ENCODE peak calls at places on chromosomes 4 and X, in ten cellular contexts. One of them, this sample, is unnamed.

GRCh38 chrX:38293741-38294140 is 33.6 kb downstream of the RPGR start:
- DNase-seq in HCEC 1CT: no peak
- DNase-seq in T-cell: no peak
- DNase-seq in AG04450: no peak
- DNase-seq in lower leg skin: no peak
- DNase-seq in kidney tubule cell: no peak
- DNase-seq in amniotic stem cell: no peak
- DNase-seq in WTC11: no peak
- DNase-seq in CD8-positive, alpha-beta memory T cell: no peak
- DNase-seq in iris pigment epithelial cell: no peak
- DNase-seq in this sample: no peak

GRCh38 chrX:129497146-129497805 is 26.0 kb downstream of the SMARCA1 start:
- DNase-seq in kidney tubule cell: no peak
- DNase-seq in iris pigment epithelial cell: no peak
- DNase-seq in HCEC 1CT: no peak
- DNase-seq in WTC11: no peak
- DNase-seq in CD8-positive, alpha-beta memory T cell: no peak
- DNase-seq in AG04450: no peak
- DNase-seq in T-cell: no peak
- DNase-seq in amniotic stem cell: no peak
- DNase-seq in lower leg skin: no peak
- DNase-seq in this sample: no peak

GRCh38 chr4:153151535-153152452 is 52.4 kb upstream of the TRIM2 start:
- DNase-seq in T-cell: peak
- DNase-seq in amniotic stem cell: no peak
- DNase-seq in CD8-positive, alpha-beta memory T cell: no peak
- DNase-seq in AG04450: no peak
- DNase-seq in iris pigment epithelial cell: peak
- DNase-seq in lower leg skin: no peak
- DNase-seq in HCEC 1CT: no peak
- DNase-seq in kidney tubule cell: peak
- DNase-seq in WTC11: peak
- DNase-seq in this sample: no peak

GRCh38 chrX:148380614-148381561 is 119.5 kb upstream of the AFF2 start:
- DNase-seq in CD8-positive, alpha-beta memory T cell: peak
- DNase-seq in HCEC 1CT: no peak
- DNase-seq in T-cell: peak
- DNase-seq in amniotic stem cell: no peak
- DNase-seq in AG04450: no peak
- DNase-seq in lower leg skin: no peak
- DNase-seq in WTC11: no peak
- DNase-seq in kidney tubule cell: peak
- DNase-seq in iris pigment epithelial cell: no peak
- DNase-seq in this sample: no peak

GRCh38 chr4:38278255-38278654 is 318.1 kb downstream of the PTTG2 start:
- DNase-seq in lower leg skin: no peak
- DNase-seq in HCEC 1CT: no peak
- DNase-seq in AG04450: no peak
- DNase-seq in CD8-positive, alpha-beta memory T cell: no peak
- DNase-seq in kidney tubule cell: no peak
- DNase-seq in iris pigment epithelial cell: no peak
- DNase-seq in WTC11: no peak
- DNase-seq in T-cell: no peak
- DNase-seq in amniotic stem cell: no peak
- DNase-seq in this sample: no peak

GRCh38 chrX:69045616-69046345 is 119.5 kb downstream of the PJA1 start:
- DNase-seq in HCEC 1CT: no peak
- DNase-seq in kidney tubule cell: no peak
- DNase-seq in iris pigment epithelial cell: no peak
- DNase-seq in WTC11: no peak
- DNase-seq in amniotic stem cell: no peak
- DNase-seq in CD8-positive, alpha-beta memory T cell: no peak
- DNase-seq in lower leg skin: peak
- DNase-seq in T-cell: no peak
- DNase-seq in AG04450: no peak
- DNase-seq in this sample: no peak

GRCh38 chrX:154463611-154464220 is 5.6 kb downstream of the PLXNA3 start:
- DNase-seq in AG04450: no peak
- DNase-seq in iris pigment epithelial cell: no peak
- DNase-seq in amniotic stem cell: no peak
- DNase-seq in HCEC 1CT: no peak
- DNase-seq in CD8-positive, alpha-beta memory T cell: no peak
- DNase-seq in kidney tubule cell: no peak
- DNase-seq in lower leg skin: no peak
- DNase-seq in T-cell: no peak
- DNase-seq in WTC11: no peak
- DNase-seq in this sample: no peak

GRCh38 chr4:181525641-181526040 is 717.6 kb upstream of the TENM3 start:
- DNase-seq in amniotic stem cell: no peak
- DNase-seq in AG04450: no peak
- DNase-seq in iris pigment epithelial cell: no peak
- DNase-seq in WTC11: no peak
- DNase-seq in lower leg skin: no peak
- DNase-seq in CD8-positive, alpha-beta memory T cell: no peak
- DNase-seq in HCEC 1CT: no peak
- DNase-seq in T-cell: no peak
- DNase-seq in kidney tubule cell: peak
- DNase-seq in this sample: no peak

GRCh38 chr4:17468638-17469221 is 43.2 kb downstream of the QDPR start:
- DNase-seq in lower leg skin: peak
- DNase-seq in kidney tubule cell: peak
- DNase-seq in amniotic stem cell: peak
- DNase-seq in AG04450: no peak
- DNase-seq in T-cell: no peak
- DNase-seq in HCEC 1CT: peak
- DNase-seq in CD8-positive, alpha-beta memory T cell: no peak
- DNase-seq in iris pigment epithelial cell: peak
- DNase-seq in WTC11: peak
- DNase-seq in this sample: no peak

GRCh38 chr4:91485415-91485814 is 818.4 kb upstream of the GRID2 start:
- DNase-seq in AG04450: no peak
- DNase-seq in iris pigment epithelial cell: no peak
- DNase-seq in T-cell: no peak
- DNase-seq in kidney tubule cell: no peak
- DNase-seq in lower leg skin: no peak
- DNase-seq in HCEC 1CT: no peak
- DNase-seq in WTC11: no peak
- DNase-seq in CD8-positive, alpha-beta memory T cell: no peak
- DNase-seq in amniotic stem cell: no peak
- DNase-seq in this sample: no peak

GRCh38 chr4:76955187-76955586 is 5.6 kb downstream of the SEPTIN11 start:
- DNase-seq in iris pigment epithelial cell: no peak
- DNase-seq in CD8-positive, alpha-beta memory T cell: no peak
- DNase-seq in HCEC 1CT: peak
- DNase-seq in lower leg skin: no peak
- DNase-seq in kidney tubule cell: no peak
- DNase-seq in WTC11: no peak
- DNase-seq in T-cell: no peak
- DNase-seq in amniotic stem cell: no peak
- DNase-seq in AG04450: no peak
- DNase-seq in this sample: no peak

GRCh38 chrX:134241960-134242619 is 5.1 kb downstream of the CCDC160 start:
- DNase-seq in kidney tubule cell: no peak
- DNase-seq in lower leg skin: no peak
- DNase-seq in HCEC 1CT: no peak
- DNase-seq in AG04450: no peak
- DNase-seq in iris pigment epithelial cell: no peak
- DNase-seq in CD8-positive, alpha-beta memory T cell: no peak
- DNase-seq in amniotic stem cell: no peak
- DNase-seq in WTC11: no peak
- DNase-seq in T-cell: no peak
- DNase-seq in this sample: no peak

GRCh38 chr4:95050980-95051688 is 293.4 kb downstream of the BMPR1B start:
- DNase-seq in T-cell: no peak
- DNase-seq in CD8-positive, alpha-beta memory T cell: no peak
- DNase-seq in kidney tubule cell: peak
- DNase-seq in AG04450: no peak
- DNase-seq in amniotic stem cell: no peak
- DNase-seq in WTC11: peak
- DNase-seq in iris pigment epithelial cell: no peak
- DNase-seq in HCEC 1CT: no peak
- DNase-seq in lower leg skin: no peak
- DNase-seq in this sample: no peak

GRCh38 chr4:118969359-118969758 is 80.7 kb downstream of the SYNPO2 start:
- DNase-seq in kidney tubule cell: peak
- DNase-seq in AG04450: no peak
- DNase-seq in HCEC 1CT: peak
- DNase-seq in T-cell: no peak
- DNase-seq in CD8-positive, alpha-beta memory T cell: no peak
- DNase-seq in WTC11: peak
- DNase-seq in amniotic stem cell: peak
- DNase-seq in iris pigment epithelial cell: peak
- DNase-seq in lower leg skin: no peak
- DNase-seq in this sample: no peak

GRCh38 chr4:90958256-90958895 is 831.2 kb downstream of the CCSER1 start:
- DNase-seq in AG04450: peak
- DNase-seq in CD8-positive, alpha-beta memory T cell: no peak
- DNase-seq in HCEC 1CT: no peak
- DNase-seq in T-cell: no peak
- DNase-seq in iris pigment epithelial cell: peak
- DNase-seq in WTC11: no peak
- DNase-seq in kidney tubule cell: peak
- DNase-seq in amniotic stem cell: no peak
- DNase-seq in lower leg skin: no peak
- DNase-seq in this sample: peak

GRCh38 chr4:86497131-86497530 is 97.0 kb upstream of the PTPN13 start:
- DNase-seq in HCEC 1CT: peak
- DNase-seq in AG04450: no peak
- DNase-seq in lower leg skin: no peak
- DNase-seq in iris pigment epithelial cell: peak
- DNase-seq in T-cell: no peak
- DNase-seq in kidney tubule cell: peak
- DNase-seq in CD8-positive, alpha-beta memory T cell: no peak
- DNase-seq in amniotic stem cell: no peak
- DNase-seq in WTC11: no peak
- DNase-seq in this sample: no peak

GRCh38 chr4:53043900-53044650 is 182.0 kb downstream of the RASL11B start:
- DNase-seq in AG04450: no peak
- DNase-seq in CD8-positive, alpha-beta memory T cell: no peak
- DNase-seq in T-cell: no peak
- DNase-seq in HCEC 1CT: no peak
- DNase-seq in iris pigment epithelial cell: no peak
- DNase-seq in WTC11: no peak
- DNase-seq in kidney tubule cell: no peak
- DNase-seq in lower leg skin: no peak
- DNase-seq in amniotic stem cell: no peak
- DNase-seq in this sample: no peak

GRCh38 chr4:185381794-185382193 is 13.9 kb downstream of the LRP2BP start:
- DNase-seq in HCEC 1CT: peak
- DNase-seq in CD8-positive, alpha-beta memory T cell: no peak
- DNase-seq in lower leg skin: no peak
- DNase-seq in AG04450: no peak
- DNase-seq in T-cell: no peak
- DNase-seq in iris pigment epithelial cell: peak
- DNase-seq in kidney tubule cell: no peak
- DNase-seq in amniotic stem cell: no peak
- DNase-seq in WTC11: no peak
- DNase-seq in this sample: no peak

GRCh38 chrX:130694983-130695382 is 208.0 kb downstream of the ENOX2 start:
- DNase-seq in iris pigment epithelial cell: no peak
- DNase-seq in kidney tubule cell: no peak
- DNase-seq in CD8-positive, alpha-beta memory T cell: no peak
- DNase-seq in amniotic stem cell: no peak
- DNase-seq in WTC11: no peak
- DNase-seq in HCEC 1CT: no peak
- DNase-seq in lower leg skin: no peak
- DNase-seq in T-cell: no peak
- DNase-seq in AG04450: no peak
- DNase-seq in this sample: no peak

GRCh38 chr4:5204781-5205180 is 153.5 kb downstream of the STK32B start:
- DNase-seq in AG04450: no peak
- DNase-seq in HCEC 1CT: no peak
- DNase-seq in T-cell: no peak
- DNase-seq in amniotic stem cell: no peak
- DNase-seq in CD8-positive, alpha-beta memory T cell: no peak
- DNase-seq in iris pigment epithelial cell: no peak
- DNase-seq in WTC11: no peak
- DNase-seq in kidney tubule cell: no peak
- DNase-seq in lower leg skin: no peak
- DNase-seq in this sample: no peak

GRCh38 chrX:151852294-151852693 is 60.4 kb upstream of the MAGEA4 start:
- DNase-seq in CD8-positive, alpha-beta memory T cell: no peak
- DNase-seq in amniotic stem cell: no peak
- DNase-seq in lower leg skin: no peak
- DNase-seq in AG04450: no peak
- DNase-seq in WTC11: peak
- DNase-seq in iris pigment epithelial cell: no peak
- DNase-seq in kidney tubule cell: no peak
- DNase-seq in HCEC 1CT: no peak
- DNase-seq in T-cell: no peak
- DNase-seq in this sample: no peak

GRCh38 chr4:115126487-115126886 is 13.1 kb upstream of the NDST4 start:
- DNase-seq in lower leg skin: no peak
- DNase-seq in CD8-positive, alpha-beta memory T cell: no peak
- DNase-seq in T-cell: no peak
- DNase-seq in WTC11: peak
- DNase-seq in HCEC 1CT: no peak
- DNase-seq in iris pigment epithelial cell: no peak
- DNase-seq in AG04450: no peak
- DNase-seq in kidney tubule cell: no peak
- DNase-seq in amniotic stem cell: no peak
- DNase-seq in this sample: no peak

GRCh38 chr4:94613248-94613647 is 144.5 kb upstream of the BMPR1B start:
- DNase-seq in lower leg skin: no peak
- DNase-seq in HCEC 1CT: no peak
- DNase-seq in iris pigment epithelial cell: no peak
- DNase-seq in T-cell: no peak
- DNase-seq in AG04450: no peak
- DNase-seq in WTC11: no peak
- DNase-seq in amniotic stem cell: no peak
- DNase-seq in CD8-positive, alpha-beta memory T cell: no peak
- DNase-seq in kidney tubule cell: no peak
- DNase-seq in this sample: no peak

GRCh38 chr4:126513596-126513995 is 1119.2 kb upstream of the INTU start:
- DNase-seq in AG04450: no peak
- DNase-seq in lower leg skin: no peak
- DNase-seq in HCEC 1CT: no peak
- DNase-seq in iris pigment epithelial cell: peak
- DNase-seq in amniotic stem cell: no peak
- DNase-seq in CD8-positive, alpha-beta memory T cell: no peak
- DNase-seq in T-cell: no peak
- DNase-seq in WTC11: no peak
- DNase-seq in kidney tubule cell: no peak
- DNase-seq in this sample: no peak

GRCh38 chrX:134177527-134177926 is 59.5 kb upstream of the CCDC160 start:
- DNase-seq in amniotic stem cell: no peak
- DNase-seq in CD8-positive, alpha-beta memory T cell: no peak
- DNase-seq in kidney tubule cell: no peak
- DNase-seq in iris pigment epithelial cell: no peak
- DNase-seq in AG04450: no peak
- DNase-seq in HCEC 1CT: no peak
- DNase-seq in T-cell: no peak
- DNase-seq in WTC11: no peak
- DNase-seq in lower leg skin: no peak
- DNase-seq in this sample: no peak

GRCh38 chr4:146059153-146059552 is 116.4 kb upstream of the LSM6 start:
- DNase-seq in T-cell: no peak
- DNase-seq in lower leg skin: no peak
- DNase-seq in CD8-positive, alpha-beta memory T cell: no peak
- DNase-seq in iris pigment epithelial cell: no peak
- DNase-seq in HCEC 1CT: no peak
- DNase-seq in WTC11: no peak
- DNase-seq in kidney tubule cell: no peak
- DNase-seq in AG04450: no peak
- DNase-seq in amniotic stem cell: no peak
- DNase-seq in this sample: no peak

GRCh38 chrX:75784689-75785491 is at the start of gene MAGEE2:
- DNase-seq in T-cell: no peak
- DNase-seq in CD8-positive, alpha-beta memory T cell: no peak
- DNase-seq in HCEC 1CT: no peak
- DNase-seq in amniotic stem cell: no peak
- DNase-seq in WTC11: peak
- DNase-seq in iris pigment epithelial cell: no peak
- DNase-seq in lower leg skin: no peak
- DNase-seq in AG04450: no peak
- DNase-seq in kidney tubule cell: peak
- DNase-seq in this sample: no peak

GRCh38 chrX:112865464-112866025 is 24.9 kb upstream of the AMOT start:
- DNase-seq in lower leg skin: no peak
- DNase-seq in HCEC 1CT: no peak
- DNase-seq in AG04450: no peak
- DNase-seq in WTC11: no peak
- DNase-seq in amniotic stem cell: no peak
- DNase-seq in iris pigment epithelial cell: no peak
- DNase-seq in T-cell: no peak
- DNase-seq in kidney tubule cell: no peak
- DNase-seq in CD8-positive, alpha-beta memory T cell: no peak
- DNase-seq in this sample: no peak

This sample was measured in epithelial cell of prostate.